ENCODE peak calls at places on chromosome 9, in four cellular contexts. O is astrocyte, J is tibial nerve, P is HepG2. Q is an unnamed sample.
A peak's percentile ranks its signal among the peaks of the same experiment; 100 is the strongest.

GRCh38 chr9:86713456-86713855 is 233.8 kb downstream of the GAS1 start:
- DNase-seq in J (no peak), P (no peak), O (peak; percentile 86), Q (no peak)

GRCh38 chr9:110969971-110970381 is 68.3 kb downstream of the LPAR1 start:
- DNase-seq in O (peak; percentile 82), J (no peak), P (peak; percentile 5), Q (no peak)

GRCh38 chr9:112198646-112199045 is 23.5 kb upstream of the SUSD1 start:
- DNase-seq in P (no peak), O (no peak), J (no peak), Q (no peak)

GRCh38 chr9:38685535-38685934 is 34.4 kb downstream of the FAM240B start:
- DNase-seq in P (no peak), J (no peak), O (no peak), Q (no peak)

GRCh38 chr9:4642351-4642750 is 19.7 kb upstream of the PLPP6 start:
- DNase-seq in P (no peak), O (no peak), J (no peak), Q (no peak)

GRCh38 chr9:68999393-69000105 is 14.4 kb downstream of the PRKACG start:
- DNase-seq in O (peak; percentile 45), P (peak; percentile 75), J (peak; percentile 78), Q (peak; percentile 57)

GRCh38 chr9:86639899-86640379 is 285.7 kb upstream of the TUT7 start:
- DNase-seq in O (no peak), J (no peak), P (no peak), Q (no peak)

GRCh38 chr9:21831841-21832509 is 29.5 kb downstream of the MTAP start:
- DNase-seq in O (peak; percentile 94), J (no peak), P (no peak), Q (no peak)

GRCh38 chr9:95552814-95553546 is 36.2 kb upstream of the PTCH1 start:
- DNase-seq in O (no peak), P (no peak), J (peak; percentile 49), Q (no peak)

GRCh38 chr9:114006155-114006550 is 71.9 kb downstream of the AMBP start:
- DNase-seq in P (no peak), O (no peak), J (peak; percentile 1), Q (no peak)

GRCh38 chr9:73038613-73039012 is 85.8 kb upstream of the ALDH1A1 start:
- DNase-seq in P (no peak), J (peak; percentile 57), O (peak; percentile 47), Q (no peak)

GRCh38 chr9:40911647-40912046 is 216.8 kb downstream of the FOXD4L6 start:
- DNase-seq in J (no peak), O (no peak), P (no peak), Q (no peak)

GRCh38 chr9:40913928-40914673 is 214.4 kb downstream of the FOXD4L6 start:
- DNase-seq in P (no peak), J (no peak), O (no peak), Q (no peak)

GRCh38 chr9:40909821-40910220 is 218.7 kb downstream of the FOXD4L6 start:
- DNase-seq in O (no peak), P (no peak), J (no peak), Q (no peak)

GRCh38 chr9:40914772-40915659 is 213.5 kb downstream of the FOXD4L6 start:
- DNase-seq in O (no peak), P (no peak), J (no peak), Q (no peak)
- H3K9me3 ChIP-seq in O (peaks cover 46% of the 10 kb centered on the region), P (peaks cover 40% of the 10 kb centered on the region), J (peaks cover 93% of the 10 kb centered on the region), Q (peaks cover 54% of the 10 kb centered on the region)

GRCh38 chr9:122742003-122742402 is at the start of gene OR1L6:
- DNase-seq in P (no peak), J (no peak), O (no peak), Q (no peak)
- H3K9me3 ChIP-seq in P (no peaks in the 10 kb centered on the region), J (peaks cover 50% of the 10 kb centered on the region), O (no peaks in the 10 kb centered on the region), Q (no peaks in the 10 kb centered on the region)

GRCh38 chr9:40907657-40908624 is 220.5 kb downstream of the FOXD4L6 start:
- DNase-seq in P (no peak), J (no peak), O (no peak), Q (no peak)

GRCh38 chr9:40913096-40913719 is 215.3 kb downstream of the FOXD4L6 start:
- DNase-seq in P (no peak), O (no peak), J (no peak), Q (no peak)
- H3K9me3 ChIP-seq in P (peaks cover 54% of the 10 kb centered on the region), O (peaks cover 63% of the 10 kb centered on the region), J (peaks cover 95% of the 10 kb centered on the region), Q (peaks cover 62% of the 10 kb centered on the region)

GRCh38 chr9:33341182-33341581 is 50.9 kb downstream of the NFX1 start:
- DNase-seq in J (no peak), O (no peak), P (no peak), Q (no peak)
- H3K9me3 ChIP-seq in J (peaks cover 8% of the 10 kb centered on the region), O (peaks cover 10% of the 10 kb centered on the region), P (peaks cover 20% of the 10 kb centered on the region), Q (peaks cover 3% of the 10 kb centered on the region)

GRCh38 chr9:133275105-133276000 is at the start of gene ABO:
- DNase-seq in O (no peak), J (no peak), P (no peak), Q (no peak)
- H3K9me3 ChIP-seq in O (peaks cover 7% of the 10 kb centered on the region), J (peaks cover 7% of the 10 kb centered on the region), P (no peaks in the 10 kb centered on the region), Q (no peaks in the 10 kb centered on the region)

DNA sequence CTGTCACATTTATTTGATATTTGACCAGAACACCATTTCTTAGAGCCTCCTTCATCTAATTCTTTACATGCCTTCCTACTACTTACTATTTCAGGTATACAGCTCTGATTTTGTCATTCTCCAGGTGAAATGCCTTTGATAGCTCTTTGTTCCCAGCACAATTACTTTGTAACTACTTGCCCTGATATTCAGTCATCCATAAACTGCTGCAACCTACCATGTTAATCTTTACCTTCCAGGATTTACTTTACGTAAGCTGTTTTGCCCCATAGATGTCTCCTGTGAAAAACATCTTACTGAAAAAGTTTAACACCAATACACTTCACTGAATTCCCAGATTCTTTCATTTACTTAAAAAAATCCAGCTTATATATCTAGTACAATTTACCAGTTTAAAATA is 443.8 kb upstream of the CYLC2 start:
- DNase-seq in O (no peak), J (no peak), P (no peak), Q (no peak)
- H3K9me3 ChIP-seq in O (peaks cover 8% of the 10 kb centered on the region), J (peaks cover 8% of the 10 kb centered on the region), P (peaks cover 58% of the 10 kb centered on the region), Q (no peaks in the 10 kb centered on the region)